ENCODE peak calls at places on chromosomes 12 and 14, in four cellular contexts. C, P, W and O are unnamed samples.

GRCh38 chr14:102499401-102500189 is 10.0 kb downstream of the ANKRD9 start:
- DNase-seq in C (no peak), P (no peak), W (no peak), O (no peak)

GRCh38 chr12:58291106-58291505 is 349.7 kb downstream of the ATP23 start:
- DNase-seq in C (no peak), P (no peak), W (no peak), O (no peak)

GRCh38 chr14:88477513-88478250 is 77.1 kb downstream of the PTPN21 start:
- DNase-seq in C (no peak), P (no peak), W (no peak), O (no peak)

GRCh38 chr14:87152701-87153100 is 840.3 kb downstream of the GALC start:
- DNase-seq in C (no peak), P (no peak), W (no peak), O (no peak)

GRCh38 chr12:10190558-10191388 is 11.9 kb downstream of the TMEM52B start:
- DNase-seq in C (no peak), P (peak), W (peak), O (peak)

GRCh38 chr14:76810953-76811400 is 1.7 kb downstream of the ANGEL1 start:
- DNase-seq in C (no peak), P (no peak), W (no peak), O (peak)

GRCh38 chr12:88993655-88994054 is 358.6 kb downstream of the DUSP6 start:
- DNase-seq in C (no peak), P (no peak), W (no peak), O (peak)

GRCh38 chr12:106893451-106893850 is 62.3 kb upstream of the TMEM263 start:
- DNase-seq in C (no peak), P (no peak), W (no peak), O (no peak)

GRCh38 chr12:119788783-119789182 is 88.3 kb downstream of the CIT start:
- DNase-seq in C (no peak), P (no peak), W (no peak), O (peak)

GRCh38 chr12:2501464-2502181 is 293.1 kb upstream of the FKBP4 start:
- DNase-seq in C (no peak), P (no peak), W (no peak), O (no peak)

GRCh38 chr14:49173765-49174373 is 412.3 kb downstream of the RPS29 start:
- DNase-seq in C (no peak), P (peak), W (peak), O (peak)

GRCh38 chr14:71138236-71139057 is 231.2 kb downstream of the PCNX1 start:
- DNase-seq in C (no peak), P (no peak), W (no peak), O (no peak)

GRCh38 chr14:24054646-24055045 is 2.8 kb downstream of the CARMIL3 start:
- DNase-seq in C (no peak), P (no peak), W (no peak), O (no peak)

GRCh38 chr12:3728686-3729085 is 24.2 kb downstream of the CRACR2A start:
- DNase-seq in C (no peak), P (peak), W (peak), O (no peak)

GRCh38 chr14:99476864-99477263 is 3.8 kb downstream of the SETD3 start:
- DNase-seq in C (no peak), P (no peak), W (no peak), O (no peak)

GRCh38 chr14:82394916-82395315 is 861.3 kb upstream of the SEL1L start:
- DNase-seq in C (no peak), P (no peak), W (no peak), O (no peak)

GRCh38 chr14:49552630-49553029 is 33.5 kb downstream of the RPS29 start:
- DNase-seq in C (no peak), P (no peak), W (no peak), O (no peak)

GRCh38 chr14:98808494-98809407 is 463.2 kb downstream of the BCL11B start:
- DNase-seq in C (no peak), P (no peak), W (no peak), O (peak)

GRCh38 chr12:59972941-59973340 is 377.1 kb downstream of the SLC16A7 start:
- DNase-seq in C (no peak), P (no peak), W (no peak), O (peak)

GRCh38 chr12:54521291-54522062 is 23.9 kb downstream of the NCKAP1L start:
- DNase-seq in C (no peak), P (no peak), W (no peak), O (no peak)

GRCh38 chr14:63006515-63006914 is 38.7 kb downstream of the KCNH5 start:
- DNase-seq in C (no peak), P (no peak), W (no peak), O (no peak)

GRCh38 chr14:64726585-64726890 is 22.3 kb downstream of the PLEKHG3 start:
- DNase-seq in C (no peak), P (no peak), W (no peak), O (peak)

GRCh38 chr12:107539196-107539939 is 146.2 kb upstream of the PWP1 start:
- DNase-seq in C (no peak), P (no peak), W (no peak), O (no peak)

GRCh38 chr12:59874781-59875180 is 279.0 kb downstream of the SLC16A7 start:
- DNase-seq in C (no peak), P (no peak), W (no peak), O (no peak)

GRCh38 chr14:92914087-92914656 is 8.8 kb upstream of the CHGA start:
- DNase-seq in C (no peak), P (no peak), W (peak), O (no peak)

GRCh38 chr14:65252471-65253255 is 150.3 kb upstream of the MAX start:
- DNase-seq in C (no peak), P (no peak), W (peak), O (no peak)

GRCh38 chr14:38490273-38490672 is 234.4 kb upstream of the CLEC14A start:
- DNase-seq in C (no peak), P (no peak), W (no peak), O (no peak)

GRCh38 chr14:65179918-65180724 is 77.8 kb upstream of the MAX start:
- DNase-seq in C (no peak), P (no peak), W (no peak), O (peak)

GRCh38 chr12:48817957-48818830 is at the start of gene CACNB3:
- DNase-seq in C (peak), P (peak), W (peak), O (peak)

GRCh38 chr12:3216097-3216496 is 138.9 kb downstream of the TSPAN9 start:
- DNase-seq in C (no peak), P (no peak), W (no peak), O (no peak)

GRCh38 chr14:52318829-52319604 is 4.9 kb downstream of the PTGER2 start:
- DNase-seq in C (no peak), P (no peak), W (peak), O (no peak)
- H3K27ac ChIP-seq in C (peak), P (no peak), W (peak), O (no peak)

DNA sequence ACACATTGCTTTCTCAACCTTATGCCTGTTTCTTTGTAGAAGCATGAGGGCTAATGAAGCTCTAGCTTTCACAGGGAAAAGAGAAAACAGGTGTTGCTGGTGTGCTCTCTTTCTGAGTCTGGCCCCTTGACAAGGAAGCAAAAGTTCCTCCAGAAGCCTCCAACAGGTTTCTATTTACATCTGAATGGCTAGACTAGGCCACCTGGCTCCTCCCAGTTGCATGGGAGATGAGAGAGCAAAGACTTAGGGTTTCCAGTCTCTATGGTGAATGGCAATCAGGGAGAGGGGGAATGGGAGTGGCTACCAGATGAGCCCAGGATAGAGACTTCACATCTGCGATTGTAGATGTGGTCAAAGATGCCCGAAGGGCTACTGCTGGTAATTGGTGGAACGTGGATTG is 138.1 kb upstream of the PLXNC1 start:
- DNase-seq in C (no peak), P (no peak), W (no peak), O (no peak)
- H3K27ac ChIP-seq in C (no peak), P (no peak), W (no peak), O (no peak)

GRCh38 chr14:52080817-52081755 is 12.2 kb upstream of the NID2 start:
- DNase-seq in C (no peak), P (no peak), W (no peak), O (peak)

GRCh38 chr14:52082903-52083302 is 14.0 kb upstream of the NID2 start:
- DNase-seq in C (no peak), P (no peak), W (no peak), O (no peak)

GRCh38 chr14:52080171-52080800 is 11.4 kb upstream of the NID2 start:
- DNase-seq in C (no peak), P (no peak), W (no peak), O (peak)

GRCh38 chr14:52079239-52079956 is 10.5 kb upstream of the NID2 start:
- DNase-seq in C (no peak), P (no peak), W (no peak), O (no peak)

GRCh38 chr14:52081964-52082363 is 13.1 kb upstream of the NID2 start:
- DNase-seq in C (no peak), P (no peak), W (no peak), O (no peak)
- H3K27ac ChIP-seq in C (no peak), P (no peak), W (no peak), O (no peak)

DNA sequence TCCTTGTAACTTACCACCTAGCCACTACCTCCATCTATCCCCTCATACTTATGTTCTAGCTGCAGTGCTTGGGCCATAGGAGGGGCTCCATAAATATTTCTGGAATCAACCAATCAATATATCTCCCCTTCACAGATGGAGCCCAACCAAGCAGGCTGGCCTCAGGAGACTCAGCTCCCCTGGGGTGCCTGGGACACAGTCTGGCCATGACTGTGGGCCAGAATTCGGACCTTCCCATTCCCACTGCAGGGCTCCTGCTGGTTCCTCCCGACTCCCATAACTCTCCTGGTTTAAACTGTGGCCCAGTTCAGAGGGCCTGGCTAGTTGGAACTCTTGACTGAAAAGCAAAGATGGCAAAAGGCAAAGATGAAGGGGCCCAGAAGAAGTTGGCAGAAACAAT is 13.0 kb downstream of the TTC7B start:
- DNase-seq in C (no peak), P (no peak), W (no peak), O (no peak)
- H3K27ac ChIP-seq in C (peak), P (no peak), W (no peak), O (no peak)

GRCh38 chr14:75489480-75489837 is 32.8 kb upstream of the BATF start:
- DNase-seq in C (no peak), P (peak), W (no peak), O (no peak)
- H3K27ac ChIP-seq in C (no peak), P (no peak), W (no peak), O (no peak)

GRCh38 chr12:22282283-22282682 is 52.2 kb downstream of the ST8SIA1 start:
- DNase-seq in C (no peak), P (no peak), W (no peak), O (peak)
- H3K27ac ChIP-seq in C (no peak), P (no peak), W (no peak), O (peak)

GRCh38 chr14:28651148-28651547 is 115.4 kb upstream of the FOXG1 start:
- DNase-seq in C (no peak), P (no peak), W (no peak), O (peak)
- H3K27ac ChIP-seq in C (no peak), P (no peak), W (no peak), O (peak)

GRCh38 chr12:49943663-49943945 is 6.9 kb upstream of the AQP2 start:
- DNase-seq in C (no peak), P (no peak), W (no peak), O (no peak)
- H3K27ac ChIP-seq in C (no peak), P (no peak), W (no peak), O (no peak)

DNA sequence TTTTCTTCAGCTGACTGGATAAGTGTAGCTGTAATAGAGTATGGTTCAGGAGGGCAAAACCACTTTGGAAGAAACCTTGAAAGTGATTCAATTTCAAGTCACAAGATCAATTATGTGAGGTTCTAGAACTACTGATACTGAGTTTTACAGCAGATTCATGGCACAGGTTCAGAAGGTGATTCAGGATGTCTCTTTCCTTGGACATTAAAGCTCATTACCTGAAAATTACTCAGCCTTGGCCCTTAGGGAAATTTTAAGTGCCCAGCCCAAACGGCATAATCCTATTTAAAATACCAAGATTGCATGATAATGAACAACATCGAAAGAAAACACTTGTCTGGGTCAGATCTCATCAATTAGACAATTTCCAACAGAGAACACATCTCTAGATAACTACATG is 70.2 kb upstream of the SLC38A2 start:
- DNase-seq in C (no peak), P (no peak), W (no peak), O (no peak)
- H3K27ac ChIP-seq in C (no peak), P (no peak), W (no peak), O (peak)

GRCh38 chr14:103549361-103550311 is 12.8 kb downstream of the BAG5 start:
- DNase-seq in C (peak), P (no peak), W (no peak), O (no peak)
- H3K27ac ChIP-seq in C (no peak), P (no peak), W (no peak), O (no peak)